ENCODE peak calls at places on chromosomes 12 and 14, in five cellular contexts. One of them, this sample, is unnamed.

GRCh38 chr12:80101126-80101525 is 1.8 kb downstream of the OTOGL start:
- DNase-seq in cardiac muscle cell: no peak
- DNase-seq in HT-29: peak
- DNase-seq in K562: no peak
- DNase-seq in HuH-7.5: no peak
- DNase-seq in this sample: no peak

GRCh38 chr12:19485240-19485639 is 45.9 kb downstream of the AEBP2 start:
- DNase-seq in cardiac muscle cell: no peak
- DNase-seq in HT-29: no peak
- DNase-seq in K562: no peak
- DNase-seq in HuH-7.5: no peak
- DNase-seq in this sample: no peak

GRCh38 chr14:69708586-69709169 is 58.3 kb upstream of the SRSF5 start:
- DNase-seq in cardiac muscle cell: peak
- DNase-seq in HT-29: peak
- DNase-seq in K562: no peak
- DNase-seq in HuH-7.5: peak
- DNase-seq in this sample: peak

GRCh38 chr12:20555771-20556170 is 139.4 kb upstream of the SLCO1C1 start:
- DNase-seq in cardiac muscle cell: no peak
- DNase-seq in HT-29: no peak
- DNase-seq in K562: no peak
- DNase-seq in HuH-7.5: no peak
- DNase-seq in this sample: no peak

GRCh38 chr14:48251290-48251689 is 575.9 kb upstream of the MDGA2 start:
- DNase-seq in cardiac muscle cell: no peak
- DNase-seq in HT-29: no peak
- DNase-seq in K562: no peak
- DNase-seq in HuH-7.5: no peak
- DNase-seq in this sample: no peak

GRCh38 chr14:92037989-92038388 is 1.9 kb downstream of the TRIP11 start:
- DNase-seq in cardiac muscle cell: no peak
- DNase-seq in HT-29: no peak
- DNase-seq in K562: no peak
- DNase-seq in HuH-7.5: no peak
- DNase-seq in this sample: no peak

GRCh38 chr12:76962099-76962498 is 83.3 kb upstream of the CSRP2 start:
- DNase-seq in cardiac muscle cell: no peak
- DNase-seq in HT-29: no peak
- DNase-seq in K562: no peak
- DNase-seq in HuH-7.5: no peak
- DNase-seq in this sample: no peak

GRCh38 chr12:22598141-22598762 is 26.7 kb upstream of the ETNK1 start:
- DNase-seq in cardiac muscle cell: no peak
- DNase-seq in HT-29: peak
- DNase-seq in K562: no peak
- DNase-seq in HuH-7.5: no peak
- DNase-seq in this sample: no peak

GRCh38 chr14:64761441-64762043 is 57.3 kb downstream of the PLEKHG3 start:
- DNase-seq in cardiac muscle cell: no peak
- DNase-seq in HT-29: no peak
- DNase-seq in K562: no peak
- DNase-seq in HuH-7.5: no peak
- DNase-seq in this sample: no peak

GRCh38 chr14:72906316-72906715 is 12.4 kb upstream of the DPF3 start:
- DNase-seq in cardiac muscle cell: no peak
- DNase-seq in HT-29: no peak
- DNase-seq in K562: no peak
- DNase-seq in HuH-7.5: no peak
- DNase-seq in this sample: no peak

GRCh38 chr12:55060470-55060869 is 40.7 kb downstream of the NEUROD4 start:
- DNase-seq in cardiac muscle cell: no peak
- DNase-seq in HT-29: no peak
- DNase-seq in K562: peak
- DNase-seq in HuH-7.5: no peak
- DNase-seq in this sample: no peak

GRCh38 chr14:70822706-70823185 is 13.4 kb upstream of the MAP3K9 start:
- DNase-seq in cardiac muscle cell: peak
- DNase-seq in HT-29: peak
- DNase-seq in K562: no peak
- DNase-seq in HuH-7.5: peak
- DNase-seq in this sample: peak

GRCh38 chr12:80681287-80681686 is 26.1 kb upstream of the MYF6 start:
- DNase-seq in cardiac muscle cell: no peak
- DNase-seq in HT-29: no peak
- DNase-seq in K562: no peak
- DNase-seq in HuH-7.5: no peak
- DNase-seq in this sample: no peak

GRCh38 chr12:124482567-124482893 is 84.9 kb downstream of the NCOR2 start:
- DNase-seq in cardiac muscle cell: no peak
- DNase-seq in HT-29: no peak
- DNase-seq in K562: no peak
- DNase-seq in HuH-7.5: no peak
- DNase-seq in this sample: no peak

GRCh38 chr14:75051556-75051899 is 261 bp upstream of the MLH3 start:
- DNase-seq in cardiac muscle cell: no peak
- DNase-seq in HT-29: no peak
- DNase-seq in K562: no peak
- DNase-seq in HuH-7.5: no peak
- DNase-seq in this sample: no peak

GRCh38 chr14:22271838-22272237 is 317.2 kb downstream of the DAD1 start:
- DNase-seq in cardiac muscle cell: no peak
- DNase-seq in HT-29: no peak
- DNase-seq in K562: no peak
- DNase-seq in HuH-7.5: no peak
- DNase-seq in this sample: no peak

GRCh38 chr12:113334786-113335539 is at the start of gene SLC8B1:
- DNase-seq in cardiac muscle cell: peak
- DNase-seq in HT-29: peak
- DNase-seq in K562: peak
- DNase-seq in HuH-7.5: peak
- DNase-seq in this sample: peak